ENCODE peak calls at places on chromosomes 4 and X, in four cellular contexts. G, D, F and S are unnamed samples.

GRCh38 chrX:646228-646495 is 15.6 kb downstream of the SHOX start:
- DNase-seq in F (no peak), G (no peak), D (no peak), S (no peak)

GRCh38 chr4:185624248-185624568 is 88.9 kb upstream of the PDLIM3 start:
- DNase-seq in F (no peak), D (no peak), G (no peak), S (no peak)

GRCh38 chr4:173517781-173518371 is 12.2 kb downstream of the HAND2 start:
- DNase-seq in D (peak), F (no peak), G (no peak), S (no peak)

GRCh38 chr4:151801547-151802516 is 41.0 kb upstream of the GATB start:
- DNase-seq in F (peak), G (peak), D (no peak), S (peak)

GRCh38 chr4:184310171-184310567 is 92.5 kb upstream of the ENPP6 start:
- DNase-seq in D (no peak), G (no peak), F (no peak), S (peak)

GRCh38 chrX:57925806-57926205 is 15.5 kb upstream of the ZXDA start:
- DNase-seq in F (no peak), D (no peak), G (no peak), S (no peak)

GRCh38 chr4:152454398-152455011 is 81.4 kb downstream of the FBXW7 start:
- DNase-seq in F (peak), D (no peak), G (no peak), S (peak)

GRCh38 chr4:186948361-186949291 is 225.0 kb upstream of the FAT1 start:
- DNase-seq in F (no peak), D (no peak), G (no peak), S (no peak)

GRCh38 chr4:52577285-52577968 is 81.7 kb downstream of the USP46 start:
- DNase-seq in G (no peak), D (no peak), F (no peak), S (peak)

GRCh38 chr4:28225005-28225404 is 1364.4 kb downstream of the STIM2 start:
- DNase-seq in G (no peak), F (peak), D (no peak), S (peak)

GRCh38 chr4:40377462-40378385 is 42.6 kb downstream of the CHRNA9 start:
- DNase-seq in D (no peak), G (no peak), F (no peak), S (peak)

GRCh38 chr4:181685461-181685860 is 557.7 kb upstream of the TENM3 start:
- DNase-seq in D (no peak), F (no peak), G (no peak), S (no peak)

GRCh38 chr4:91256043-91256442 is 1047.7 kb upstream of the GRID2 start:
- DNase-seq in G (no peak), F (no peak), D (no peak), S (peak)

GRCh38 chrX:154797006-154797405 is 8.3 kb downstream of the MPP1 start:
- DNase-seq in G (no peak), F (no peak), D (no peak), S (no peak)

GRCh38 chrX:11374570-11374969 is 81.4 kb downstream of the AMELX start:
- DNase-seq in F (no peak), D (no peak), G (no peak), S (peak)

GRCh38 chr4:47538516-47538915 is 53.4 kb downstream of the ATP10D start:
- DNase-seq in G (no peak), D (no peak), F (no peak), S (no peak)

GRCh38 chrX:13533726-13534125 is 35.7 kb upstream of the EGFL6 start:
- DNase-seq in G (no peak), F (no peak), D (no peak), S (peak)

GRCh38 chr4:5500165-5500564 is 208.2 kb downstream of the EVC2 start:
- DNase-seq in D (no peak), G (no peak), F (no peak), S (peak)

GRCh38 chrX:9938516-9938915 is 28.6 kb upstream of the CLDN34 start:
- DNase-seq in D (no peak), G (no peak), F (no peak), S (no peak)

GRCh38 chr4:6943012-6943869 is 33.6 kb downstream of the TBC1D14 start:
- DNase-seq in F (no peak), D (no peak), G (no peak), S (no peak)

GRCh38 chr4:39936565-39937418 is 40.9 kb downstream of the PDS5A start:
- DNase-seq in D (no peak), F (no peak), G (no peak), S (no peak)

GRCh38 chr4:151553874-151554273 is 144.9 kb downstream of the FHIP1A start:
- DNase-seq in D (no peak), G (no peak), F (peak), S (peak)

GRCh38 chrX:1031521-1032430 is 180.7 kb downstream of the CRLF2 start:
- DNase-seq in F (no peak), G (no peak), D (no peak), S (no peak)

GRCh38 chr4:147054241-147054902 is 108.7 kb upstream of the TTC29 start:
- DNase-seq in F (no peak), D (no peak), G (no peak), S (no peak)

GRCh38 chrX:126164689-126165400 is 1.2 kb downstream of the DCAF12L2 start:
- DNase-seq in F (peak), D (no peak), G (no peak), S (peak)

GRCh38 chr4:16411691-16412090 is 185.4 kb upstream of the TAPT1 start:
- DNase-seq in F (no peak), G (no peak), D (no peak), S (no peak)

GRCh38 chr4:85772470-85772869 is 297.5 kb downstream of the ARHGAP24 start:
- DNase-seq in G (no peak), D (no peak), F (no peak), S (no peak)

GRCh38 chr4:95637047-95637600 is 88.4 kb upstream of the UNC5C start:
- DNase-seq in G (no peak), D (no peak), F (no peak), S (no peak)

GRCh38 chrX:3599787-3600465 is 113.5 kb downstream of the PRKX start:
- DNase-seq in G (no peak), F (no peak), D (no peak), S (no peak)

GRCh38 chr4:46878641-46879040 is 30.4 kb downstream of the COX7B2 start:
- DNase-seq in F (no peak), G (no peak), D (no peak), S (no peak)

GRCh38 chr4:41709844-41710481 is 38.6 kb downstream of the PHOX2B start:
- DNase-seq in G (no peak), F (peak), D (no peak), S (peak)

GRCh38 chrX:19513383-19513782 is 1.9 kb downstream of the MAP3K15 start:
- DNase-seq in G (no peak), D (no peak), F (peak), S (peak)